ENCODE peak calls at places on chromosomes 1 and 21, in ten cellular contexts. V is uterus, I is cardiac muscle cell, E is fibroblast of pulmonary artery, O is H1, D is neural progenitor cell, R is colonic mucosa, W is fibroblast of mammary gland, A is PC-3, U is Peyer's patch. G is an unnamed sample.

GRCh38 chr1:207885129-207886032 is 25.5 kb downstream of the CD34 start:
- DNase-seq in D (peak; percentile 91), E (peak; percentile 95), W (peak; percentile 86), R (peak; percentile 86), A (peak; percentile 90), V (peak; percentile 86), U (peak; percentile 82), I (peak; percentile 88), O (peak; percentile 70), G (peak; percentile 70)

GRCh38 chr1:69952691-69953090 is 252.7 kb downstream of the LRRC40 start:
- DNase-seq in O (no peak), W (no peak), E (no peak), A (no peak), R (no peak), I (no peak), V (no peak), D (peak; percentile 3), U (no peak), G (no peak)

GRCh38 chr1:22619252-22619651 is 17.2 kb upstream of the C1QA start:
- DNase-seq in E (no peak), R (no peak), D (no peak), W (no peak), I (no peak), U (no peak), A (no peak), V (no peak), O (no peak), G (no peak)

GRCh38 chr1:25971044-25971881 is 26.6 kb downstream of the PAFAH2 start:
- DNase-seq in I (no peak), V (no peak), E (no peak), D (no peak), W (no peak), A (no peak), U (no peak), O (no peak), R (no peak), G (no peak)

GRCh38 chr1:110214454-110215404 is 4.6 kb downstream of the KCNC4 start:
- DNase-seq in I (no peak), E (peak; percentile 45), D (no peak), O (no peak), U (no peak), V (no peak), R (no peak), W (no peak), A (peak; percentile 48), G (no peak)

GRCh38 chr1:25792115-25792514 is 7.9 kb upstream of the SELENON start:
- DNase-seq in R (no peak), E (no peak), O (no peak), A (no peak), W (no peak), U (no peak), I (no peak), D (no peak), V (no peak), G (no peak)

GRCh38 chr1:20964540-20965484 is 177.7 kb upstream of the HP1BP3 start:
- DNase-seq in R (peak; percentile 34), W (no peak), U (no peak), E (no peak), I (no peak), D (no peak), V (no peak), A (peak; percentile 68), O (no peak), G (no peak)

GRCh38 chr1:81299892-81300291 is 500.8 kb upstream of the ADGRL2 start:
- DNase-seq in U (no peak), W (no peak), A (no peak), I (no peak), R (no peak), D (no peak), E (no peak), V (no peak), O (no peak), G (no peak)

GRCh38 chr1:203627819-203628184 is 1.2 kb downstream of the ATP2B4 start:
- DNase-seq in V (no peak), I (no peak), E (no peak), U (peak; percentile 64), W (peak; percentile 56), D (peak; percentile 34), R (peak; percentile 58), O (no peak), A (peak; percentile 58), G (no peak)

GRCh38 chr1:151370211-151370911 is 2.1 kb downstream of the SELENBP1 start:
- DNase-seq in U (no peak), W (no peak), I (no peak), E (peak; percentile 54), O (no peak), R (peak; percentile 50), D (no peak), A (no peak), V (peak; percentile 52), G (no peak)

GRCh38 chr21:43890042-43890441 is 25.0 kb downstream of the AGPAT3 start:
- DNase-seq in U (peak; percentile 14), E (no peak), A (no peak), V (no peak), I (no peak), R (no peak), W (no peak), D (peak; percentile 34), O (peak; percentile 59), G (no peak)

GRCh38 chr21:41397416-41397815 is 28.6 kb upstream of the MX1 start:
- DNase-seq in W (no peak), I (no peak), E (no peak), D (no peak), U (no peak), O (no peak), A (no peak), V (no peak), R (no peak), G (no peak)

GRCh38 chr1:32516402-32516801 is 22.8 kb upstream of the ZBTB8A start:
- DNase-seq in D (peak; percentile 43), W (no peak), E (no peak), I (no peak), V (no peak), R (no peak), U (no peak), A (no peak), O (no peak), G (no peak)

GRCh38 chr1:53501065-53502005 is 42.1 kb downstream of the DMRTB1 start:
- DNase-seq in E (no peak), I (no peak), R (no peak), U (no peak), A (no peak), W (no peak), V (no peak), D (no peak), O (no peak), G (no peak)

DNA sequence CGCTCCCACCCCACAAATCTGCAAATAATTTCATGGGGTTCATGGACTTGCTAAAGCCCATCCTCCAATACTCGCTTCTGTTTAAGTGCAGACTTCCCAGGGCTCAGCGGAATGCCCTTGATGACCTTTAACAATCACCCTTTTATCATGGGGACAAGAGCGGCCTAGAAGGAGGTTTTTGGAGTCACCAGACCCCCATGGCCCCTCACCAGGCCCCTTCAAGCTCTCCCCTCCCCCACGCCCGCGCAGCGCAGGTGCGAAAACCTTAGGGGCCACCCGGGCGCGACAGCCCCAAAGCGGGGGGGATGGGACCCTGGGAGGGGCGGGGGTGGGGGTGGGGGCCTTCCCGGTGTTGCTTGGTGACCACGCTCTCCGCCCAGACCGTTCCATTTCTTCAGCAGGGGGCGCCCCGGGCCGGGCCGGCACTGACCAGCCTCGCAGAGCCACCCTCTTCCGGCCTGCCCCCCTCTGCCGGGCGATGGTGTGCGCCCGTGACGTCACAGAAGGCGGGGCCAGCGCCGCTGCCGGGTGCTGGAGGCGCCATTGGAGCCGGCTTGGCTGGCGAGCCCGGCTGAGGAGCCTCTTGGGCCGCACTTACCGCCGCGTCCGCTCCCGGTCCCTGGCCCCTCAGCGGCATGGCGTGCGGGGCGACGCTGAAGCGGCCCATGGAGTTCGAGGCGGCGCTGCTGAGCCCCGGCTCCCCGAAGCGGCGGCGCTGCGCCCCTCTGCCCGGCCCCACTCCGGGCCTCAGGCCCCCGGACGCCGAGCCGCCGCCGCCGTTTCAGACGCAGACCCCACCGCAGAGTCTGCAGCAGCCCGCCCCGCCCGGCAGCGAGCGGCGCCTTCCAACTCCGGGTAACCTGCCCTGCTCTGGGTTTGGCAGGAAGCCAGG is at the start of gene AKIRIN1:
- DNase-seq in V (peak; percentile 99), W (peak; percentile 90), E (peak; percentile 97), D (peak; percentile 97), I (peak; percentile 96), O (peak; percentile 99), R (peak; percentile 99), A (peak; percentile 97), U (peak; percentile 100), G (peak; percentile 87)
- TF ChIP-seq CTCF in V (peak; percentile 36), W (no peak), E (no peak), D (no peak), I (no peak), O (no peak), R (no peak), A (no peak), U (no peak), G (no peak)

GRCh38 chr1:162922196-162922595 is 61.2 kb upstream of the CCDC190 start:
- DNase-seq in A (peak; percentile 32), O (no peak), U (no peak), D (no peak), W (no peak), V (no peak), I (no peak), R (no peak), E (no peak), G (no peak)
- H3K4me3 ChIP-seq in A (no peak overlapping the region), O (no peak overlapping the region), U (no peak overlapping the region), D (no peak overlapping the region), W (no peak overlapping the region), V (no peak overlapping the region), I (no peak overlapping the region), R (no peak overlapping the region), E (no peak overlapping the region), G (no peak overlapping the region)

GRCh38 chr1:8902765-8903164 is 24.3 kb upstream of the ENO1 start:
- DNase-seq in O (no peak), V (no peak), D (no peak), W (peak; percentile 31), A (peak; percentile 27), E (peak; percentile 41), I (no peak), R (no peak), U (no peak), G (no peak)
- TF ChIP-seq CTCF in O (no peak), V (no peak), D (no peak), W (peak; percentile 14), A (no peak), E (peak; percentile 14), I (peak; percentile 17), R (no peak), U (no peak), G (peak; percentile 39)

GRCh38 chr1:154926201-154926600 is 10.3 kb downstream of the PMVK start:
- DNase-seq in V (no peak), E (no peak), A (no peak), O (no peak), D (no peak), U (no peak), R (no peak), I (no peak), W (no peak), G (no peak)
- H3K4me3 ChIP-seq in V (no peak overlapping the region), E (no peak overlapping the region), A (no peak overlapping the region), O (no peak overlapping the region), D (no peak overlapping the region), U (no peak overlapping the region), R (no peak overlapping the region), I (no peak overlapping the region), W (no peak overlapping the region), G (no peak overlapping the region)

GRCh38 chr1:159851386-159851785 is 11.1 kb downstream of the VSIG8 start:
- DNase-seq in I (no peak), U (no peak), A (no peak), W (no peak), O (no peak), V (no peak), R (no peak), D (no peak), E (no peak), G (no peak)
- TF ChIP-seq CTCF in I (peak; percentile 31), U (no peak), A (peak; percentile 44), W (peak; percentile 26), O (no peak), V (no peak), R (no peak), D (no peak), E (peak; percentile 6), G (peak; percentile 8)